ENCODE peak calls at places on chromosomes 4 and X, in ten cellular contexts. P, I, X, N, J, S, O, Q, Y and T are unnamed samples.

GRCh38 chr4:132893787-132894186 is 255.3 kb upstream of the PCDH10 start:
- DNase-seq in P (no peak), I (no peak), X (no peak), N (no peak), J (no peak), S (no peak), O (no peak), Q (no peak), Y (no peak), T (no peak)

GRCh38 chr4:97587912-97588311 is 555.4 kb downstream of the STPG2 start:
- DNase-seq in P (no peak), I (no peak), X (no peak), N (no peak), J (no peak), S (peak; percentile 2), O (no peak), Q (no peak), Y (no peak), T (no peak)

GRCh38 chrX:154800508-154801207 is 4.6 kb downstream of the MPP1 start:
- DNase-seq in P (no peak), I (no peak), X (no peak), N (no peak), J (no peak), S (peak; percentile 13), O (no peak), Q (no peak), Y (no peak), T (no peak)

GRCh38 chrX:153643431-153644351 is 3.3 kb upstream of the DUSP9 start:
- DNase-seq in P (peak; percentile 38), I (no peak), X (no peak), N (peak; percentile 34), J (peak; percentile 79), S (no peak), O (peak; percentile 5), Q (no peak), Y (no peak), T (no peak)

GRCh38 chr4:96186593-96186992 is 346.7 kb downstream of the PDHA2 start:
- DNase-seq in P (no peak), I (no peak), X (no peak), N (no peak), J (no peak), S (no peak), O (no peak), Q (no peak), Y (no peak), T (no peak)

GRCh38 chrX:16646366-16647168 is 3.4 kb upstream of the S100G start:
- DNase-seq in P (no peak), I (no peak), X (no peak), N (no peak), J (no peak), S (no peak), O (no peak), Q (no peak), Y (no peak), T (no peak)

GRCh38 chr4:7247946-7248345 is 55.6 kb downstream of the SORCS2 start:
- DNase-seq in P (no peak), I (no peak), X (no peak), N (no peak), J (no peak), S (no peak), O (no peak), Q (no peak), Y (no peak), T (no peak)

GRCh38 chrX:108199691-108200090 is 108.1 kb downstream of the ATG4A start:
- DNase-seq in P (peak; percentile 4), I (no peak), X (no peak), N (peak; percentile 9), J (no peak), S (peak; percentile 57), O (peak; percentile 54), Q (peak; percentile 63), Y (no peak), T (no peak)

GRCh38 chr4:20331642-20332041 is 79.9 kb downstream of the SLIT2 start:
- DNase-seq in P (no peak), I (no peak), X (no peak), N (no peak), J (no peak), S (peak; percentile 55), O (no peak), Q (no peak), Y (no peak), T (no peak)

GRCh38 chr4:168618577-168619265 is 121.9 kb downstream of the PALLD start:
- DNase-seq in P (no peak), I (no peak), X (no peak), N (no peak), J (no peak), S (peak; percentile 64), O (no peak), Q (no peak), Y (no peak), T (no peak)

GRCh38 chrX:68186552-68187262 is 246.6 kb downstream of the OPHN1 start:
- DNase-seq in P (no peak), I (no peak), X (no peak), N (no peak), J (no peak), S (peak; percentile 22), O (no peak), Q (no peak), Y (no peak), T (no peak)

GRCh38 chr4:5751918-5752802 is 41.2 kb downstream of the EVC start:
- DNase-seq in P (no peak), I (peak; percentile 44), X (no peak), N (no peak), J (no peak), S (peak; percentile 75), O (no peak), Q (no peak), Y (peak; percentile 18), T (no peak)

GRCh38 chrX:136227948-136228584 is 23.1 kb downstream of the MAP7D3 start:
- DNase-seq in P (no peak), I (no peak), X (no peak), N (no peak), J (no peak), S (no peak), O (no peak), Q (no peak), Y (no peak), T (no peak)

GRCh38 chrX:126552313-126553022 is at the start of gene DCAF12L1:
- DNase-seq in P (no peak), I (no peak), X (no peak), N (no peak), J (peak; percentile 80), S (no peak), O (no peak), Q (no peak), Y (peak; percentile 0), T (no peak)

GRCh38 chr4:123503698-123504389 is 107.2 kb downstream of the SPRY1 start:
- DNase-seq in P (no peak), I (no peak), X (no peak), N (no peak), J (no peak), S (no peak), O (no peak), Q (no peak), Y (no peak), T (no peak)

GRCh38 chrX:39956803-39957394 is 140.9 kb downstream of the BCOR start:
- DNase-seq in P (no peak), I (no peak), X (no peak), N (no peak), J (peak; percentile 62), S (no peak), O (no peak), Q (no peak), Y (no peak), T (no peak)

GRCh38 chr4:28490669-28491068 is 1630.0 kb downstream of the STIM2 start:
- DNase-seq in P (no peak), I (no peak), X (no peak), N (no peak), J (no peak), S (peak; percentile 4), O (no peak), Q (no peak), Y (no peak), T (no peak)

GRCh38 chr4:87505862-87506261 is 23.3 kb downstream of the SPARCL1 start:
- DNase-seq in P (no peak), I (no peak), X (no peak), N (no peak), J (no peak), S (no peak), O (no peak), Q (no peak), Y (no peak), T (no peak)

GRCh38 chr4:83378426-83378825 is 43.8 kb upstream of the HPSE start:
- DNase-seq in P (peak; percentile 15), I (no peak), X (no peak), N (no peak), J (no peak), S (no peak), O (no peak), Q (no peak), Y (peak; percentile 26), T (no peak)

GRCh38 chr4:24965627-24966026 is 52.8 kb upstream of the CCDC149 start:
- DNase-seq in P (peak; percentile 4), I (no peak), X (no peak), N (no peak), J (no peak), S (no peak), O (no peak), Q (no peak), Y (peak; percentile 35), T (peak; percentile 6)

GRCh38 chrX:100819837-100820666 is at the start of gene CSTF2:
- DNase-seq in P (peak; percentile 84), I (peak; percentile 34), X (peak; percentile 68), N (peak; percentile 75), J (peak; percentile 95), S (peak; percentile 78), O (peak; percentile 70), Q (peak; percentile 84), Y (peak; percentile 51), T (peak; percentile 60)

GRCh38 chr4:16705341-16705740 is 193.1 kb downstream of the LDB2 start:
- DNase-seq in P (no peak), I (no peak), X (no peak), N (no peak), J (no peak), S (no peak), O (no peak), Q (no peak), Y (no peak), T (no peak)

GRCh38 chr4:76562851-76563803 is 128.1 kb downstream of the SHROOM3 start:
- DNase-seq in P (no peak), I (no peak), X (no peak), N (no peak), J (no peak), S (no peak), O (no peak), Q (no peak), Y (no peak), T (no peak)

GRCh38 chr4:19151684-19152083 is 1100.0 kb upstream of the SLIT2 start:
- DNase-seq in P (no peak), I (no peak), X (no peak), N (no peak), J (no peak), S (no peak), O (no peak), Q (no peak), Y (no peak), T (no peak)

GRCh38 chrX:11148401-11148800 is 37.3 kb downstream of the HCCS start:
- DNase-seq in P (no peak), I (no peak), X (no peak), N (no peak), J (no peak), S (no peak), O (no peak), Q (no peak), Y (no peak), T (no peak)

GRCh38 chr4:178599521-178599920 is 1157.3 kb upstream of the AGA start:
- DNase-seq in P (no peak), I (no peak), X (no peak), N (no peak), J (no peak), S (no peak), O (no peak), Q (peak; percentile 1), Y (no peak), T (no peak)

GRCh38 chr4:2732526-2732925 is 23.6 kb downstream of the TNIP2 start:
- DNase-seq in P (no peak), I (no peak), X (no peak), N (no peak), J (peak; percentile 38), S (no peak), O (no peak), Q (no peak), Y (no peak), T (no peak)

GRCh38 chrX:16662402-16662801 is 12.4 kb downstream of the S100G start:
- DNase-seq in P (no peak), I (no peak), X (no peak), N (no peak), J (no peak), S (no peak), O (no peak), Q (no peak), Y (no peak), T (no peak)